ENCODE peak calls at places on chromosomes 3 and 15, in eight cellular contexts. One of them, this sample, is unnamed.

GRCh38 chr3:171028779-171029232 is 2.3 kb upstream of the SLC2A2 start:
- DNase-seq in stimulated activated CD4-positive, alpha-beta T cell treated with anti-CD3 and anti-CD28 coated beads, Interleukin-12 subunit alpha, Interleukin-12 subunit beta, amount 100 ng/mL, for 4 hours: no peak
- DNase-seq in thoracic aorta: no peak
- DNase-seq in HTR-8/SVneo: peak; percentile 69
- DNase-seq in pons: no peak
- DNase-seq in hippocampal formation: no peak
- DNase-seq in heart left ventricle: no peak
- DNase-seq in neural crest cell: no peak
- DNase-seq in this sample: no peak

GRCh38 chr15:75107905-75108838 is 84.8 kb downstream of the PPCDC start:
- DNase-seq in stimulated activated CD4-positive, alpha-beta T cell treated with anti-CD3 and anti-CD28 coated beads, Interleukin-12 subunit alpha, Interleukin-12 subunit beta, amount 100 ng/mL, for 4 hours: peak; percentile 19
- DNase-seq in pons: no peak
- DNase-seq in HTR-8/SVneo: peak; percentile 62
- DNase-seq in hippocampal formation: no peak
- DNase-seq in thoracic aorta: no peak
- DNase-seq in neural crest cell: no peak
- DNase-seq in heart left ventricle: peak; percentile 70
- DNase-seq in this sample: no peak

GRCh38 chr3:6605245-6605644 is 255.7 kb upstream of the GRM7 start:
- DNase-seq in heart left ventricle: no peak
- DNase-seq in hippocampal formation: no peak
- DNase-seq in thoracic aorta: no peak
- DNase-seq in stimulated activated CD4-positive, alpha-beta T cell treated with anti-CD3 and anti-CD28 coated beads, Interleukin-12 subunit alpha, Interleukin-12 subunit beta, amount 100 ng/mL, for 4 hours: no peak
- DNase-seq in neural crest cell: no peak
- DNase-seq in pons: no peak
- DNase-seq in HTR-8/SVneo: no peak
- DNase-seq in this sample: no peak

GRCh38 chr3:116426036-116426435 is 19.3 kb downstream of the LSAMP start:
- DNase-seq in neural crest cell: no peak
- DNase-seq in heart left ventricle: no peak
- DNase-seq in hippocampal formation: no peak
- DNase-seq in thoracic aorta: no peak
- DNase-seq in HTR-8/SVneo: no peak
- DNase-seq in stimulated activated CD4-positive, alpha-beta T cell treated with anti-CD3 and anti-CD28 coated beads, Interleukin-12 subunit alpha, Interleukin-12 subunit beta, amount 100 ng/mL, for 4 hours: no peak
- DNase-seq in pons: no peak
- DNase-seq in this sample: no peak

GRCh38 chr3:157370867-157371266 is 65.8 kb upstream of the PTX3 start:
- DNase-seq in hippocampal formation: no peak
- DNase-seq in pons: no peak
- DNase-seq in stimulated activated CD4-positive, alpha-beta T cell treated with anti-CD3 and anti-CD28 coated beads, Interleukin-12 subunit alpha, Interleukin-12 subunit beta, amount 100 ng/mL, for 4 hours: no peak
- DNase-seq in heart left ventricle: no peak
- DNase-seq in HTR-8/SVneo: no peak
- DNase-seq in thoracic aorta: no peak
- DNase-seq in neural crest cell: no peak
- DNase-seq in this sample: no peak

GRCh38 chr3:177197934-177198484 is 727 bp upstream of the TBL1XR1 start:
- DNase-seq in thoracic aorta: no peak
- DNase-seq in HTR-8/SVneo: no peak
- DNase-seq in heart left ventricle: no peak
- DNase-seq in hippocampal formation: no peak
- DNase-seq in stimulated activated CD4-positive, alpha-beta T cell treated with anti-CD3 and anti-CD28 coated beads, Interleukin-12 subunit alpha, Interleukin-12 subunit beta, amount 100 ng/mL, for 4 hours: no peak
- DNase-seq in pons: peak; percentile 43
- DNase-seq in neural crest cell: no peak
- DNase-seq in this sample: peak; percentile 56

GRCh38 chr3:119219069-119219468 is 21.6 kb downstream of the B4GALT4 start:
- DNase-seq in stimulated activated CD4-positive, alpha-beta T cell treated with anti-CD3 and anti-CD28 coated beads, Interleukin-12 subunit alpha, Interleukin-12 subunit beta, amount 100 ng/mL, for 4 hours: peak; percentile 13
- DNase-seq in neural crest cell: no peak
- DNase-seq in thoracic aorta: no peak
- DNase-seq in pons: no peak
- DNase-seq in hippocampal formation: no peak
- DNase-seq in heart left ventricle: no peak
- DNase-seq in HTR-8/SVneo: no peak
- DNase-seq in this sample: no peak

GRCh38 chr3:116083686-116084085 is 361.6 kb downstream of the LSAMP start:
- DNase-seq in neural crest cell: no peak
- DNase-seq in hippocampal formation: no peak
- DNase-seq in pons: no peak
- DNase-seq in HTR-8/SVneo: no peak
- DNase-seq in thoracic aorta: no peak
- DNase-seq in heart left ventricle: no peak
- DNase-seq in stimulated activated CD4-positive, alpha-beta T cell treated with anti-CD3 and anti-CD28 coated beads, Interleukin-12 subunit alpha, Interleukin-12 subunit beta, amount 100 ng/mL, for 4 hours: no peak
- DNase-seq in this sample: no peak

GRCh38 chr3:52722491-52722890 is 16.6 kb downstream of the SPCS1 start:
- DNase-seq in neural crest cell: no peak
- DNase-seq in pons: no peak
- DNase-seq in stimulated activated CD4-positive, alpha-beta T cell treated with anti-CD3 and anti-CD28 coated beads, Interleukin-12 subunit alpha, Interleukin-12 subunit beta, amount 100 ng/mL, for 4 hours: no peak
- DNase-seq in heart left ventricle: no peak
- DNase-seq in HTR-8/SVneo: no peak
- DNase-seq in hippocampal formation: no peak
- DNase-seq in thoracic aorta: no peak
- DNase-seq in this sample: no peak

GRCh38 chr3:181719298-181719859 is 7.7 kb downstream of the SOX2 start:
- DNase-seq in stimulated activated CD4-positive, alpha-beta T cell treated with anti-CD3 and anti-CD28 coated beads, Interleukin-12 subunit alpha, Interleukin-12 subunit beta, amount 100 ng/mL, for 4 hours: no peak
- DNase-seq in thoracic aorta: no peak
- DNase-seq in neural crest cell: no peak
- DNase-seq in HTR-8/SVneo: no peak
- DNase-seq in heart left ventricle: no peak
- DNase-seq in pons: no peak
- DNase-seq in hippocampal formation: no peak
- DNase-seq in this sample: no peak